ENCODE peak calls at places on chromosomes 2 and 18, in six cellular contexts. U is A549, Y is K562, H is HepG2, M is endothelial cell of umbilical vein, E is WTC11. I is an unnamed sample.

GRCh38 chr18:62602706-62603105 is 79.9 kb downstream of the ZCCHC2 start:
- DNase-seq in U (no peak), Y (no peak), H (no peak), M (no peak), E (no peak), I (no peak)

GRCh38 chr18:73006331-73006730 is 138.5 kb upstream of the NETO1 start:
- DNase-seq in U (no peak), Y (no peak), H (no peak), M (no peak), E (no peak), I (no peak)

GRCh38 chr18:33581816-33582215 is 3.8 kb downstream of the ASXL3 start:
- DNase-seq in U (no peak), Y (no peak), H (no peak), M (no peak), E (no peak), I (no peak)

GRCh38 chr2:26164231-26164630 is 8.7 kb upstream of the GAREM2 start:
- DNase-seq in U (no peak), Y (no peak), H (no peak), M (no peak), E (no peak), I (no peak)

GRCh38 chr2:239647037-239647436 is 246.2 kb upstream of the HDAC4 start:
- DNase-seq in U (no peak), Y (no peak), H (no peak), M (no peak), E (no peak), I (no peak)

GRCh38 chr18:8142131-8142711 is 467.0 kb upstream of the RAB12 start:
- DNase-seq in U (no peak), Y (peak), H (no peak), M (peak), E (no peak), I (no peak)

GRCh38 chr2:238285653-238286082 is 2.7 kb downstream of the PER2 start:
- DNase-seq in U (peak), Y (no peak), H (peak), M (no peak), E (no peak), I (no peak)

GRCh38 chr2:121398853-121399252 is 113.9 kb upstream of the TFCP2L1 start:
- DNase-seq in U (no peak), Y (no peak), H (no peak), M (peak), E (no peak), I (no peak)

GRCh38 chr18:471701-472100 is 28.8 kb downstream of the COLEC12 start:
- DNase-seq in U (no peak), Y (no peak), H (no peak), M (no peak), E (no peak), I (no peak)

GRCh38 chr2:224781400-224781799 is 65.2 kb upstream of the CCDC195 start:
- DNase-seq in U (no peak), Y (no peak), H (no peak), M (no peak), E (no peak), I (no peak)

GRCh38 chr2:118805061-118805690 is 42.3 kb downstream of the EN1 start:
- DNase-seq in U (no peak), Y (no peak), H (no peak), M (no peak), E (no peak), I (no peak)

GRCh38 chr18:77065221-77065981 is 67.2 kb downstream of the MBP start:
- DNase-seq in U (peak), Y (no peak), H (no peak), M (peak), E (no peak), I (no peak)

GRCh38 chr2:20186078-20186854 is 38.7 kb downstream of the SDC1 start:
- DNase-seq in U (peak), Y (peak), H (peak), M (no peak), E (no peak), I (no peak)

GRCh38 chr2:174445248-174445647 is 41.6 kb downstream of the GPR155 start:
- DNase-seq in U (no peak), Y (no peak), H (no peak), M (no peak), E (no peak), I (no peak)

GRCh38 chr2:107669335-107669734 is 157.4 kb upstream of the RGPD4 start:
- DNase-seq in U (no peak), Y (peak), H (no peak), M (no peak), E (no peak), I (no peak)

GRCh38 chr2:241010531-241011295 is 12.3 kb downstream of the SNED1 start:
- DNase-seq in U (no peak), Y (no peak), H (no peak), M (no peak), E (no peak), I (no peak)

GRCh38 chr2:55804535-55804934 is 110.9 kb upstream of the PNPT1 start:
- DNase-seq in U (no peak), Y (no peak), H (no peak), M (no peak), E (no peak), I (no peak)

GRCh38 chr2:158747346-158747745 is 47.8 kb upstream of the DAPL1 start:
- DNase-seq in U (no peak), Y (no peak), H (no peak), M (no peak), E (no peak), I (no peak)

GRCh38 chr2:72143441-72144356 is 4.0 kb downstream of the CYP26B1 start:
- DNase-seq in U (no peak), Y (no peak), H (no peak), M (peak), E (no peak), I (peak)

GRCh38 chr2:231936491-231936890 is 10.3 kb upstream of the NPPC start:
- DNase-seq in U (no peak), Y (no peak), H (no peak), M (no peak), E (no peak), I (no peak)

GRCh38 chr18:22703883-22704626 is 229.1 kb upstream of the RBBP8 start:
- DNase-seq in U (peak), Y (peak), H (peak), M (peak), E (no peak), I (no peak)

GRCh38 chr2:232436381-232437129 is 19.4 kb upstream of the ALPI start:
- DNase-seq in U (no peak), Y (no peak), H (no peak), M (no peak), E (no peak), I (no peak)

GRCh38 chr2:121211251-121211650 is 73.8 kb downstream of the TFCP2L1 start:
- DNase-seq in U (no peak), Y (no peak), H (no peak), M (no peak), E (no peak), I (no peak)

GRCh38 chr18:37409870-37410269 is 155.7 kb downstream of the CELF4 start:
- DNase-seq in U (no peak), Y (no peak), H (no peak), M (no peak), E (peak), I (no peak)

GRCh38 chr18:76997951-76998808 is 134.4 kb downstream of the MBP start:
- DNase-seq in U (no peak), Y (no peak), H (no peak), M (no peak), E (no peak), I (no peak)

GRCh38 chr2:224252601-224253000 is 149.3 kb downstream of the FAM124B start:
- DNase-seq in U (no peak), Y (no peak), H (no peak), M (no peak), E (no peak), I (no peak)

GRCh38 chr18:29560270-29560669 is 1383.3 kb upstream of the CDH2 start:
- DNase-seq in U (no peak), Y (no peak), H (no peak), M (no peak), E (no peak), I (no peak)

GRCh38 chr18:55735199-55735855 is 147.3 kb upstream of the TCF4 start:
- DNase-seq in U (no peak), Y (no peak), H (no peak), M (peak), E (no peak), I (no peak)

GRCh38 chr2:239118675-239119211 is 270.9 kb downstream of the TWIST2 start:
- DNase-seq in U (no peak), Y (no peak), H (no peak), M (no peak), E (no peak), I (no peak)

GRCh38 chr2:183164111-183165015 is 40.1 kb downstream of the NUP35 start:
- DNase-seq in U (no peak), Y (no peak), H (no peak), M (no peak), E (no peak), I (no peak)

GRCh38 chr2:236273126-236273525 is 8.9 kb upstream of the ASB18 start:
- DNase-seq in U (no peak), Y (no peak), H (no peak), M (no peak), E (no peak), I (no peak)

GRCh38 chr2:177171418-177171865 is 41.2 kb upstream of the HNRNPA3 start:
- DNase-seq in U (no peak), Y (no peak), H (no peak), M (peak), E (no peak), I (no peak)

GRCh38 chr18:54529444-54529843 is 61.6 kb upstream of the DYNAP start:
- DNase-seq in U (no peak), Y (no peak), H (no peak), M (no peak), E (no peak), I (peak)

GRCh38 chr2:231047270-231047921 is 9.3 kb upstream of the PSMD1 start:
- DNase-seq in U (no peak), Y (no peak), H (peak), M (no peak), E (no peak), I (no peak)

GRCh38 chr2:236988690-236989639 is 96.7 kb upstream of the COPS8 start:
- DNase-seq in U (no peak), Y (no peak), H (peak), M (peak), E (no peak), I (no peak)

GRCh38 chr2:163670929-163671328 is 64.9 kb downstream of the FIGN start:
- DNase-seq in U (no peak), Y (no peak), H (no peak), M (no peak), E (no peak), I (no peak)

DNA sequence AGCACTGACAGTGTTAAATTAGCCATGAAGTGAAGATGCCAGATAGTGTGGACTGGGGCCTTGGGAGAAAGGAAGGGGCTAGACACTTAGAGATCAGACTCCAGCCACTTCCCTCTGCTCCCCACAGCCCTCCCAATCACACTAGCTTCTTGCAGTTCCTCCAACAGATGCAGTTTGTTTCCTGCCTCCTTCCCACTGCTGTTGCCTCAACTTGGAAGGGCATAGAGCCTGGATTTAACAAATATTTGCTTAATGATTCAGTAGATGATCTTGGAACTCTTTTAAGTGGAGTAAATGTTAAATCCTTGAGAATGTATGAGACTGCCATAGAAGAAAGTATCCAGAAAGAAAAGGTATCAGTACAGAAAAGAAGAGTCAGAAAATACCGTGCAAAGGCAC is 1.5 kb upstream of the BZW1 start:
- DNase-seq in U (peak), Y (no peak), H (peak), M (peak), E (no peak), I (no peak)
- TF ChIP-seq JUN in U (no peak), Y (no peak), H (no peak), M (no peak), E (no peak), I (no peak)

GRCh38 chr18:58161659-58162058 is 117.6 kb downstream of the NEDD4L start:
- DNase-seq in U (no peak), Y (peak), H (no peak), M (no peak), E (peak), I (no peak)
- TF ChIP-seq JUN in U (no peak), Y (no peak), H (no peak), M (no peak), E (no peak), I (no peak)

DNA sequence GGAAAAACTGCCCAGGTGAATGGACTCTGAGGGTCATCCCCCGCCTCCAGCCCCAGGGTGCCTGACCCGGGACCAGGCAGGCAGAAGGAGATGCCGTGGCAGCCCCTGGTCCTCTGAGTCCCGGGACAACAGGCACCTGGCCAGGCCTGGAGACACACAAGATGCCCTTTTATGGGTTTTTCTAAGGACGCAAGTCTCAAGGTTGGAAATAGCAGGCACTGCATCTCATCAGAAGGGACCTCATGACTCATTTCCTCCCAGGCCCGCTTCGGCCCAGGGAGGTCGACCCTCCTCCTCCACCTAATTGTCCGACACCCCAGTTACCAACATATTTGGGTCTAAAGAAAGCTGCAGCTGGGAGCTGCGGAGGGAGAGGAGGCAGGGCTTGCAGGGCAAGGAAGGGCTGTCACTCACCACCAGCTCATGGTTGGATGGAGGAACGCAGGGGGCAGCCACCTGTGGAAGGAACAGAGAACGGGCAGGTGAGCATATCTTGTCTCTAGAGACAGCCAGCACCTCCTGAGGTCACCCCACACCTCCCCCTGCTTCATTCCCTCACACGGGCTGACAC is 82.9 kb downstream of the TNS1 start:
- DNase-seq in U (no peak), Y (no peak), H (no peak), M (peak), E (no peak), I (no peak)
- TF ChIP-seq JUN in U (no peak), Y (no peak), H (no peak), M (peak), E (no peak), I (no peak)

GRCh38 chr2:207394812-207395534 is 134.8 kb upstream of the CREB1 start:
- DNase-seq in U (peak), Y (peak), H (no peak), M (peak), E (no peak), I (no peak)
- TF ChIP-seq JUN in U (peak), Y (no peak), H (no peak), M (peak), E (no peak), I (no peak)

DNA sequence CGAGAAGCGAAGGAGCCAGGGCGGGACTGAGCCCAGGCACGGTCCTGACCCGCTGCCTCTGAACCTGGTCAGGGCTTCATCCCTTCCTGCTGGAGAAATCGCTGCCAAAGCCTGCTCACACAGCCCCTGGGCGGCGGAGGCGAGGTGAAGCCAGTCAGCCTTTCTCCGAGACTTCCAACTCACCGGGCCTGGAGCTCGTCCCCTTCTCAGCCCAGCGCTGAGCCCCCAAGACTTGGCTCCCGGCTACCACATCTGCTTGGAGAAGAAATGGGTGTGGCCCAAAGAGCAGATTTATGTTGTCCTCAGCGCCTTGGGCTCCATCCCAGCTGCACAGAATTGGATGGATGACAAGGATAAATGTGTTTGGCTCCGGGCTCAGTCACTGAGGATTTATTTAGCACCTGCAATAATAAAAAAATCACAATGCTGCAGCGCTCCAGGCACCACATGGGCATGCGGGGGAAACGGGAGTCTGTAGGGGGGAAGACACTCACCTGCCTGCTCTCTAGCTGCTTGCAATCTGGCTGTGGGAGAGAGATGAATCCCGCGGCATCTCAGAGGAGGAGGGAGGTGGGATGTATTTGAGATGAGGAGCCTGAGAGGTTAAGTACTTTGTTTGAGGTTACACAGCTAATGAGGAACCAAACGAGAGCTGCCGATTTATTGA is 65.0 kb downstream of the ACTR2 start:
- DNase-seq in U (no peak), Y (no peak), H (no peak), M (no peak), E (no peak), I (no peak)
- TF ChIP-seq JUN in U (no peak), Y (no peak), H (no peak), M (no peak), E (no peak), I (no peak)